ENCODE peak calls at places on chromosome 17, in four cellular contexts. One of them, this sample, is unnamed.

GRCh38 chr17:80924807-80925610 is 66.6 kb upstream of the CHMP6 start:
- DNase-seq in suprapubic skin: no peak
- DNase-seq in endothelial cell of umbilical vein: no peak
- DNase-seq in spleen: peak; percentile 67
- DNase-seq in this sample: no peak

GRCh38 chr17:77320501-77321256 is 179.9 kb downstream of the SEC14L1 start:
- DNase-seq in spleen: peak; percentile 86
- DNase-seq in suprapubic skin: peak; percentile 92
- DNase-seq in endothelial cell of umbilical vein: no peak
- DNase-seq in this sample: no peak

GRCh38 chr17:335691-336090 is 16.9 kb downstream of the RPH3AL start:
- DNase-seq in suprapubic skin: no peak
- DNase-seq in endothelial cell of umbilical vein: no peak
- DNase-seq in spleen: peak; percentile 73
- DNase-seq in this sample: no peak

GRCh38 chr17:75566456-75567233 is 21.0 kb upstream of the MYO15B start:
- DNase-seq in spleen: no peak
- DNase-seq in suprapubic skin: no peak
- DNase-seq in endothelial cell of umbilical vein: no peak
- DNase-seq in this sample: no peak

GRCh38 chr17:76530826-76531500 is 6.5 kb downstream of the CYGB start:
- DNase-seq in endothelial cell of umbilical vein: no peak
- DNase-seq in spleen: no peak
- DNase-seq in suprapubic skin: no peak
- DNase-seq in this sample: no peak

GRCh38 chr17:33292981-33293867 is at the start of gene ASIC2:
- DNase-seq in suprapubic skin: no peak
- DNase-seq in endothelial cell of umbilical vein: no peak
- DNase-seq in spleen: peak; percentile 68
- DNase-seq in this sample: no peak

GRCh38 chr17:40901981-40902862 is 17.2 kb upstream of the KRT20 start:
- DNase-seq in spleen: no peak
- DNase-seq in endothelial cell of umbilical vein: no peak
- DNase-seq in suprapubic skin: no peak
- DNase-seq in this sample: no peak

GRCh38 chr17:76458580-76459490 is 5.9 kb upstream of the UBE2O start:
- DNase-seq in spleen: no peak
- DNase-seq in endothelial cell of umbilical vein: peak; percentile 54
- DNase-seq in suprapubic skin: no peak
- DNase-seq in this sample: peak; percentile 70

GRCh38 chr17:73286863-73287296 is 24.9 kb downstream of the CDC42EP4 start:
- DNase-seq in suprapubic skin: no peak
- DNase-seq in endothelial cell of umbilical vein: no peak
- DNase-seq in spleen: no peak
- DNase-seq in this sample: no peak

GRCh38 chr17:80010283-80010858 is 25.3 kb downstream of the TBC1D16 start:
- DNase-seq in spleen: peak; percentile 67
- DNase-seq in suprapubic skin: peak; percentile 58
- DNase-seq in endothelial cell of umbilical vein: no peak
- DNase-seq in this sample: no peak

GRCh38 chr17:75691371-75692290 is 24.5 kb downstream of the SAP30BP start:
- DNase-seq in suprapubic skin: no peak
- DNase-seq in endothelial cell of umbilical vein: no peak
- DNase-seq in spleen: peak; percentile 34
- DNase-seq in this sample: no peak

GRCh38 chr17:66627985-66628384 is 206.9 kb upstream of the CACNG5 start:
- DNase-seq in endothelial cell of umbilical vein: no peak
- DNase-seq in suprapubic skin: no peak
- DNase-seq in spleen: no peak
- DNase-seq in this sample: no peak

GRCh38 chr17:260031-260791 is 78.8 kb upstream of the DOC2B start:
- DNase-seq in endothelial cell of umbilical vein: no peak
- DNase-seq in spleen: peak; percentile 50
- DNase-seq in suprapubic skin: peak; percentile 49
- DNase-seq in this sample: peak; percentile 19

GRCh38 chr17:80979547-80980378 is 11.9 kb upstream of the CHMP6 start:
- DNase-seq in spleen: peak; percentile 76
- DNase-seq in suprapubic skin: peak; percentile 64
- DNase-seq in endothelial cell of umbilical vein: no peak
- DNase-seq in this sample: no peak

GRCh38 chr17:2064980-2065785 is 10.3 kb downstream of the HIC1 start:
- DNase-seq in spleen: peak; percentile 84
- DNase-seq in endothelial cell of umbilical vein: peak; percentile 79
- DNase-seq in suprapubic skin: peak; percentile 72
- DNase-seq in this sample: no peak

GRCh38 chr17:14061666-14062560 is 7.4 kb upstream of the COX10 start:
- DNase-seq in endothelial cell of umbilical vein: peak; percentile 69
- DNase-seq in suprapubic skin: no peak
- DNase-seq in spleen: no peak
- DNase-seq in this sample: no peak

GRCh38 chr17:78048346-78049292 is 79.9 kb downstream of the TMC6 start:
- DNase-seq in endothelial cell of umbilical vein: no peak
- DNase-seq in suprapubic skin: no peak
- DNase-seq in spleen: no peak
- DNase-seq in this sample: no peak

GRCh38 chr17:13024526-13025263 is 6.9 kb upstream of the ELAC2 start:
- DNase-seq in suprapubic skin: peak; percentile 71
- DNase-seq in spleen: peak; percentile 90
- DNase-seq in endothelial cell of umbilical vein: peak; percentile 71
- DNase-seq in this sample: peak; percentile 73

GRCh38 chr17:67365762-67366192 is 600 bp downstream of the PSMD12 start:
- DNase-seq in endothelial cell of umbilical vein: peak; percentile 71
- DNase-seq in spleen: no peak
- DNase-seq in suprapubic skin: peak; percentile 43
- DNase-seq in this sample: no peak

GRCh38 chr17:8465381-8466158 is 29.9 kb downstream of the NDEL1 start:
- DNase-seq in spleen: no peak
- DNase-seq in endothelial cell of umbilical vein: no peak
- DNase-seq in suprapubic skin: no peak
- DNase-seq in this sample: no peak

GRCh38 chr17:2800367-2800766 is 4.1 kb downstream of the RAP1GAP2 start:
- DNase-seq in suprapubic skin: no peak
- DNase-seq in spleen: no peak
- DNase-seq in endothelial cell of umbilical vein: no peak
- DNase-seq in this sample: no peak

GRCh38 chr17:73401911-73402310 is 90.1 kb upstream of the CDC42EP4 start:
- DNase-seq in endothelial cell of umbilical vein: no peak
- DNase-seq in suprapubic skin: no peak
- DNase-seq in spleen: peak; percentile 72
- DNase-seq in this sample: no peak

GRCh38 chr17:16269658-16270057 is 52.6 kb downstream of the PIGL start:
- DNase-seq in suprapubic skin: no peak
- DNase-seq in spleen: no peak
- DNase-seq in endothelial cell of umbilical vein: no peak
- DNase-seq in this sample: no peak

DNA sequence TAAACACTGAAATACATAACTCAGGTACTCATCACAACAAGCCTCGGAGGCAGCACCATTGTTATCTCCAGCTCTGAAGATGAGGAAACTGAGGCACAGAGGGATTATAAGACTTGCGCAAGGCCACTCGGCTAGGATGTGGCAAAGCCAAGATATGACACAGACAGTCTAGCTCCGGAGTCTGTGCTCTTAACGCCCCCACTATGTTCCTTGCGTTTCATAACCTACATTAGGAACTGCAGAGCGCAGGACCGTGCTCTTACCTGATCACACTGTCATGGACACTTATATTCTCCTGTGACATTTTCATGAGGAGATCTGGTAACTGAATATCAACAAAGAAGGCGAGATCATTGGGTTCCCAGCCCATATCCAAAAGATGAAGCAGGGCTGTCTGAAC is 85.1 kb downstream of the ZZEF1 start:
- DNase-seq in suprapubic skin: no peak
- DNase-seq in endothelial cell of umbilical vein: no peak
- DNase-seq in spleen: no peak
- DNase-seq in this sample: no peak
- H3K36me3 ChIP-seq in suprapubic skin: peaks cover 100% of the 10 kb centered on the region
- H3K36me3 ChIP-seq in endothelial cell of umbilical vein: peaks cover 29% of the 10 kb centered on the region
- H3K36me3 ChIP-seq in spleen: peaks cover 100% of the 10 kb centered on the region
- H3K36me3 ChIP-seq in this sample: peaks cover 100% of the 10 kb centered on the region

GRCh38 chr17:44002141-44002848 is 2.1 kb upstream of the NAGS start:
- DNase-seq in spleen: no peak
- DNase-seq in suprapubic skin: no peak
- DNase-seq in endothelial cell of umbilical vein: peak; percentile 82
- DNase-seq in this sample: no peak

GRCh38 chr17:44000141-44000860 is 4.1 kb upstream of the NAGS start:
- DNase-seq in suprapubic skin: no peak
- DNase-seq in endothelial cell of umbilical vein: no peak
- DNase-seq in spleen: no peak
- DNase-seq in this sample: no peak

GRCh38 chr17:43999024-43999423 is 5.4 kb upstream of the NAGS start:
- DNase-seq in endothelial cell of umbilical vein: no peak
- DNase-seq in spleen: no peak
- DNase-seq in suprapubic skin: no peak
- DNase-seq in this sample: no peak

GRCh38 chr17:44001461-44001920 is 2.9 kb upstream of the NAGS start:
- DNase-seq in suprapubic skin: no peak
- DNase-seq in endothelial cell of umbilical vein: no peak
- DNase-seq in spleen: no peak
- DNase-seq in this sample: no peak

GRCh38 chr17:44000871-44001460 is 3.5 kb upstream of the NAGS start:
- DNase-seq in endothelial cell of umbilical vein: no peak
- DNase-seq in spleen: no peak
- DNase-seq in suprapubic skin: no peak
- DNase-seq in this sample: no peak
- TF ChIP-seq POLR2AphosphoS5 in endothelial cell of umbilical vein: no peak
- TF ChIP-seq POLR2AphosphoS5 in spleen: no peak
- TF ChIP-seq POLR2AphosphoS5 in suprapubic skin: no peak
- TF ChIP-seq POLR2AphosphoS5 in this sample: no peak

DNA sequence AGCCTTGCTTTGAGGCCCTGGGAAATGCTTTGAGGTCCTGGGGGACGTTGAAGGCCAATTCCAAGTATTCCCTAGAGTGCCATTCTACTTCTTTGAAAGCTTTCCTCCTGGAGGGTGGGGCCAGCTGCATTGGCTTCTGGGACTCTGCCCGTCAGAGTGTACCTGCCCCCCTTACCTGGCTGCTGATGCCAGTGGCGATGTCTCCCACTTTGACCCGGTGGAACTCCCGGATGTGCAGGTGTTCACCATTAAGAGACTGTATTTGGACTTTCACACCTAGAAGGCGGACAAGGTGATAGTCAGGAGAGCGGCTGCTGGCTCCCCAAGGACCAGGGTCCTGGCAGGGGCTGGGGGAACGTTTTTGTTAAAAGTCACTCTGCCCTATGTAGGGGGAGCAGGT is 3.1 kb upstream of the SPATA32 start:
- DNase-seq in endothelial cell of umbilical vein: no peak
- DNase-seq in spleen: no peak
- DNase-seq in suprapubic skin: peak; percentile 44
- DNase-seq in this sample: no peak
- H3K36me3 ChIP-seq in endothelial cell of umbilical vein: peaks cover 6% of the 10 kb centered on the region
- H3K36me3 ChIP-seq in spleen: peaks cover 63% of the 10 kb centered on the region
- H3K36me3 ChIP-seq in suprapubic skin: peaks cover 65% of the 10 kb centered on the region
- H3K36me3 ChIP-seq in this sample: peaks cover 58% of the 10 kb centered on the region

GRCh38 chr17:57035971-57036481 is 49.0 kb upstream of the AKAP1 start:
- DNase-seq in spleen: no peak
- DNase-seq in endothelial cell of umbilical vein: no peak
- DNase-seq in suprapubic skin: no peak
- DNase-seq in this sample: peak; percentile 83
- TF ChIP-seq POLR2AphosphoS5 in spleen: no peak
- TF ChIP-seq POLR2AphosphoS5 in endothelial cell of umbilical vein: no peak
- TF ChIP-seq POLR2AphosphoS5 in suprapubic skin: no peak
- TF ChIP-seq POLR2AphosphoS5 in this sample: no peak

GRCh38 chr17:42001729-42002128 is 15.5 kb downstream of the DNAJC7 start:
- DNase-seq in suprapubic skin: no peak
- DNase-seq in endothelial cell of umbilical vein: no peak
- DNase-seq in spleen: no peak
- DNase-seq in this sample: no peak

GRCh38 chr17:41996855-41997164 is 20.4 kb downstream of the DNAJC7 start:
- DNase-seq in spleen: no peak
- DNase-seq in endothelial cell of umbilical vein: no peak
- DNase-seq in suprapubic skin: no peak
- DNase-seq in this sample: no peak

GRCh38 chr17:42002175-42002791 is 15.0 kb downstream of the DNAJC7 start:
- DNase-seq in endothelial cell of umbilical vein: no peak
- DNase-seq in suprapubic skin: no peak
- DNase-seq in spleen: no peak
- DNase-seq in this sample: no peak

GRCh38 chr17:42000399-42001076 is 16.7 kb downstream of the DNAJC7 start:
- DNase-seq in endothelial cell of umbilical vein: no peak
- DNase-seq in spleen: no peak
- DNase-seq in suprapubic skin: no peak
- DNase-seq in this sample: no peak

GRCh38 chr17:41998497-41998896 is 18.7 kb downstream of the DNAJC7 start:
- DNase-seq in suprapubic skin: no peak
- DNase-seq in endothelial cell of umbilical vein: no peak
- DNase-seq in spleen: no peak
- DNase-seq in this sample: no peak
- H3K36me3 ChIP-seq in suprapubic skin: peaks cover 93% of the 10 kb centered on the region
- H3K36me3 ChIP-seq in endothelial cell of umbilical vein: peaks cover 20% of the 10 kb centered on the region
- H3K36me3 ChIP-seq in spleen: peaks cover 84% of the 10 kb centered on the region
- H3K36me3 ChIP-seq in this sample: peaks cover 65% of the 10 kb centered on the region

DNA sequence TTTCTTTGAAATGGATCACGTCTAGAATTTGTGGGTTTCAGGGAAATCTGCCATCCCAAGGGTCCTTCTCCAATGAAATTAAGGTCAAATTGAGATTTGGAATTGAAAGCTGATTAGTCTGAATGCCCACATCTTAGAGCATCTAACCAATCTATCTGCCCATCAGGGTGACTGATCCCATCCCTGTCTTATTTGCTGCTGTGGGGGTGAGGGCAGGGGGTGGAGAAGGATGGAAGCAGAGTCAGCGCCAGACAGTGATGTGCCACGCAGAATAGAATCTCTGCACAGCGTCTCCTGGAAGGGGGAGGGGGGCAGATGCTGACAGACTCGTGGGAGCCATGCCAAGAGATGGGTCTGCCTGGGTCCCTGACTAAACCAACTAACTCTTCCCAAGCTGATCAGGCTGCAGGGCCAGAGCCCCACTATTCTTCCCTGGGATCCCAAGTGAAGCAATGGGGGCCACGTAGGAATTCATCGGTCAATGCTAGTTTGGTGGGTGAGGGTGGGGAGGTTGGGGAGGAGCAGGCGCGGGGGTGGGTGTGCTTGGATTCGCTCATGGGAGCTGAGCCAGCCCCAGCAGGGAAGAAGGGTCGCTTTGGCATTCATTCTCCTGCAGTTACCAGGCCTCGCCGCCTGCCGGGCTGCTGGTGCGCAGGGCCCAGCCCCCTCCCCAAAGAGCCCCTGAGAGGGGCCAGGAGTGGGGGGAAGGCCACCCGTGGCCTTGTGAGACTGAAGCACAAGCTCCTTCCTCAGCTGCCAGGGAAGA is 32.2 kb downstream of the CDK5RAP3 start:
- DNase-seq in suprapubic skin: no peak
- DNase-seq in spleen: no peak
- DNase-seq in endothelial cell of umbilical vein: no peak
- DNase-seq in this sample: no peak
- TF ChIP-seq POLR2AphosphoS5 in suprapubic skin: no peak
- TF ChIP-seq POLR2AphosphoS5 in spleen: no peak
- TF ChIP-seq POLR2AphosphoS5 in endothelial cell of umbilical vein: no peak
- TF ChIP-seq POLR2AphosphoS5 in this sample: no peak

This sample was measured in stomach.